ENCODE peak calls at places on chromosomes 7 and 10, in eight cellular contexts. H, S, Y, Q, V, R, T and M are unnamed samples.

GRCh38 chr10:72204296-72204695 is 11.5 kb upstream of the ANAPC16 start:
- DNase-seq in H (no peak), S (peak), Y (no peak), Q (no peak), V (no peak), R (no peak), T (no peak), M (no peak)

GRCh38 chr7:121882731-121883130 is 9.8 kb downstream of the PTPRZ1 start:
- DNase-seq in H (no peak), S (no peak), Y (no peak), Q (no peak), V (no peak), R (no peak), T (no peak), M (no peak)

GRCh38 chr7:128837521-128837921 is 7.3 kb downstream of the FLNC start:
- DNase-seq in H (no peak), S (no peak), Y (no peak), Q (no peak), V (no peak), R (no peak), T (no peak), M (no peak)

GRCh38 chr10:131274133-131274880 is 37.2 kb downstream of the TCERG1L start:
- DNase-seq in H (no peak), S (no peak), Y (no peak), Q (no peak), V (no peak), R (no peak), T (no peak), M (no peak)

GRCh38 chr10:99941942-99942835 is 67.6 kb downstream of the DNMBP start:
- DNase-seq in H (no peak), S (no peak), Y (no peak), Q (no peak), V (no peak), R (no peak), T (no peak), M (no peak)

GRCh38 chr10:16948335-16948734 is 131.1 kb upstream of the RSU1 start:
- DNase-seq in H (no peak), S (no peak), Y (no peak), Q (no peak), V (peak), R (no peak), T (peak), M (no peak)

GRCh38 chr7:138981332-138982203 is at the start of gene KIAA1549:
- DNase-seq in H (peak), S (peak), Y (no peak), Q (peak), V (peak), R (no peak), T (peak), M (peak)

GRCh38 chr7:77837275-77837674 is 38.7 kb downstream of the PHTF2 start:
- DNase-seq in H (no peak), S (no peak), Y (no peak), Q (no peak), V (no peak), R (no peak), T (no peak), M (no peak)

GRCh38 chr10:86813101-86813500 is 56.7 kb downstream of the BMPR1A start:
- DNase-seq in H (no peak), S (no peak), Y (no peak), Q (no peak), V (no peak), R (no peak), T (no peak), M (no peak)

GRCh38 chr10:29105516-29106215 is 183.2 kb upstream of the LYZL1 start:
- DNase-seq in H (no peak), S (no peak), Y (no peak), Q (no peak), V (no peak), R (no peak), T (no peak), M (no peak)

GRCh38 chr10:97886264-97886663 is 36.6 kb downstream of the GOLGA7B start:
- DNase-seq in H (no peak), S (no peak), Y (no peak), Q (no peak), V (no peak), R (no peak), T (no peak), M (no peak)

GRCh38 chr10:77867124-77867715 is 59.3 kb downstream of the DLG5 start:
- DNase-seq in H (no peak), S (no peak), Y (no peak), Q (no peak), V (no peak), R (no peak), T (no peak), M (no peak)

GRCh38 chr10:112202561-112203241 is 19.1 kb upstream of the GPAM start:
- DNase-seq in H (no peak), S (no peak), Y (no peak), Q (peak), V (no peak), R (no peak), T (no peak), M (no peak)

GRCh38 chr7:151507806-151508205 is 11.9 kb downstream of the RHEB start:
- DNase-seq in H (no peak), S (no peak), Y (no peak), Q (no peak), V (no peak), R (no peak), T (no peak), M (no peak)

GRCh38 chr7:123601530-123601929 is at the start of gene ASB15:
- DNase-seq in H (no peak), S (no peak), Y (no peak), Q (no peak), V (no peak), R (no peak), T (no peak), M (no peak)

GRCh38 chr7:23044581-23044980 is 30.7 kb upstream of the HYCC1 start:
- DNase-seq in H (no peak), S (no peak), Y (no peak), Q (no peak), V (no peak), R (no peak), T (no peak), M (no peak)

GRCh38 chr7:5682889-5683670 is 98.4 kb downstream of the RNF216 start:
- DNase-seq in H (no peak), S (no peak), Y (no peak), Q (no peak), V (no peak), R (no peak), T (no peak), M (no peak)

GRCh38 chr7:106418526-106418925 is 133.7 kb upstream of the NAMPT start:
- DNase-seq in H (no peak), S (no peak), Y (no peak), Q (no peak), V (no peak), R (no peak), T (no peak), M (no peak)

GRCh38 chr10:77266242-77266641 is 371.4 kb downstream of the KCNMA1 start:
- DNase-seq in H (no peak), S (no peak), Y (no peak), Q (no peak), V (no peak), R (no peak), T (no peak), M (no peak)

GRCh38 chr10:101646369-101646768 is 48.6 kb downstream of the FBXW4 start:
- DNase-seq in H (no peak), S (no peak), Y (no peak), Q (no peak), V (no peak), R (no peak), T (no peak), M (no peak)

GRCh38 chr10:63219749-63220148 is 86.6 kb downstream of the NRBF2 start:
- DNase-seq in H (no peak), S (no peak), Y (no peak), Q (no peak), V (no peak), R (no peak), T (no peak), M (no peak)

GRCh38 chr7:113144839-113145238 is 26.5 kb upstream of the SMIM30 start:
- DNase-seq in H (no peak), S (no peak), Y (no peak), Q (no peak), V (no peak), R (no peak), T (no peak), M (no peak)